ENCODE peak calls at places on chromosomes 5 and 9, in six cellular contexts. B is NCI-H2171 treated with DMSO at 0.1 percent for 48 hours; J is NCI-H1105; Q is HepG2; E is stimulated activated naive CD8-positive, alpha-beta T cell treated with anti-CD3 and anti-CD28 coated beads, Interleukin-15, Interleukin-2, amounts not matched to agents 100 U/mL and 50 U/mL, for 24 hours; P is SIG-M5. F is an unnamed sample.

GRCh38 chr9:2761424-2761823 is 44.1 kb downstream of the KCNV2 start:
- DNase-seq in B (no peak), J (no peak), Q (no peak), E (no peak), P (no peak), F (no peak)

GRCh38 chr9:130215341-130216119 is 43.3 kb downstream of the NCS1 start:
- DNase-seq in B (no peak), J (no peak), Q (no peak), E (no peak), P (no peak), F (no peak)

GRCh38 chr9:101512116-101512515 is 21.5 kb upstream of the RNF20 start:
- DNase-seq in B (no peak), J (no peak), Q (no peak), E (no peak), P (peak; percentile 26), F (no peak)

GRCh38 chr5:60332244-60333018 is 367.5 kb downstream of the DEPDC1B start:
- DNase-seq in B (no peak), J (no peak), Q (no peak), E (no peak), P (no peak), F (no peak)

GRCh38 chr9:105054488-105054887 is 126.5 kb upstream of the ABCA1 start:
- DNase-seq in B (no peak), J (no peak), Q (peak; percentile 60), E (no peak), P (no peak), F (no peak)

GRCh38 chr5:35198096-35198495 is 32.2 kb downstream of the PRLR start:
- DNase-seq in B (no peak), J (peak; percentile 47), Q (peak; percentile 24), E (no peak), P (no peak), F (no peak)

GRCh38 chr5:59430066-59430702 is 463.3 kb downstream of the PDE4D start:
- DNase-seq in B (no peak), J (no peak), Q (no peak), E (no peak), P (no peak), F (no peak)

GRCh38 chr9:92964981-92965758 is 17.8 kb downstream of the FGD3 start:
- DNase-seq in B (no peak), J (no peak), Q (no peak), E (peak; percentile 52), P (no peak), F (no peak)

GRCh38 chr9:75027187-75028107 is 646 bp downstream of the CARNMT1 start:
- DNase-seq in B (peak; percentile 57), J (no peak), Q (peak; percentile 30), E (peak; percentile 68), P (no peak), F (no peak)

GRCh38 chr5:164893071-164893470 is 1387.7 kb downstream of the MAT2B start:
- DNase-seq in B (no peak), J (no peak), Q (no peak), E (no peak), P (no peak), F (no peak)

GRCh38 chr9:115002371-115003120 is 72.2 kb upstream of the TNFSF8 start:
- DNase-seq in B (no peak), J (peak; percentile 33), Q (no peak), E (no peak), P (no peak), F (no peak)

GRCh38 chr5:14753947-14754346 is 89.4 kb downstream of the OTULIN start:
- DNase-seq in B (peak; percentile 96), J (no peak), Q (no peak), E (no peak), P (no peak), F (peak; percentile 80)

GRCh38 chr9:129676970-129677369 is 11.5 kb downstream of the PRRX2 start:
- DNase-seq in B (peak; percentile 99), J (no peak), Q (peak; percentile 15), E (no peak), P (no peak), F (peak; percentile 72)

GRCh38 chr9:133113163-133113927 is 7.7 kb downstream of the RALGDS start:
- DNase-seq in B (no peak), J (no peak), Q (no peak), E (peak; percentile 40), P (no peak), F (no peak)

F was measured in NCI-H1694.